ENCODE peak calls at places on chromosome 5, in six cellular contexts. O is activated naive CD4-positive, alpha-beta T cell treated with anti-CD3 and anti-CD28 coated beads for 36 hours; F is T-helper 1 cell; A is activated CD4-positive, alpha-beta T cell treated with anti-CD3 and anti-CD28 coated beads, Interleukin-2, amount 50 U/mL, for 4 hours; H is heart right ventricle; I is iris pigment epithelial cell. T is an unnamed sample.

GRCh38 chr5:172647341-172648007 is 6.4 kb downstream of the NEURL1B start:
- DNase-seq in O (no peak), F (no peak), A (no peak), H (no peak), I (no peak), T (no peak)

GRCh38 chr5:2740051-2740848 is 11.2 kb downstream of the IRX2 start:
- DNase-seq in O (no peak), F (no peak), A (no peak), H (no peak), I (no peak), T (no peak)

GRCh38 chr5:143311955-143312354 is 91.5 kb downstream of the NR3C1 start:
- DNase-seq in O (no peak), F (no peak), A (no peak), H (no peak), I (peak), T (peak)

GRCh38 chr5:149820536-149821503 is 90.7 kb downstream of the PPARGC1B start:
- DNase-seq in O (no peak), F (no peak), A (no peak), H (no peak), I (no peak), T (no peak)

GRCh38 chr5:166172597-166172996 is 2118.8 kb upstream of the WWC1 start:
- DNase-seq in O (no peak), F (no peak), A (no peak), H (no peak), I (no peak), T (no peak)

GRCh38 chr5:1730487-1730847 is 69.2 kb downstream of the MRPL36 start:
- DNase-seq in O (no peak), F (no peak), A (no peak), H (no peak), I (no peak), T (no peak)

GRCh38 chr5:155898284-155898683 is 428.7 kb upstream of the SGCD start:
- DNase-seq in O (no peak), F (no peak), A (no peak), H (no peak), I (no peak), T (no peak)

GRCh38 chr5:78151594-78152271 is 142.8 kb downstream of the AP3B1 start:
- DNase-seq in O (no peak), F (no peak), A (no peak), H (no peak), I (no peak), T (no peak)

GRCh38 chr5:90689064-90689463 is 130.5 kb downstream of the ADGRV1 start:
- DNase-seq in O (no peak), F (no peak), A (no peak), H (no peak), I (no peak), T (no peak)

GRCh38 chr5:39661026-39661779 is 236.4 kb upstream of the DAB2 start:
- DNase-seq in O (no peak), F (no peak), A (no peak), H (no peak), I (peak), T (peak)

GRCh38 chr5:76733049-76733417 is 17.1 kb downstream of the F2R start:
- DNase-seq in O (no peak), F (no peak), A (peak), H (no peak), I (no peak), T (no peak)

GRCh38 chr5:71384706-71385105 is 70.7 kb upstream of the BDP1 start:
- DNase-seq in O (no peak), F (no peak), A (no peak), H (no peak), I (no peak), T (no peak)

GRCh38 chr5:180098991-180099732 is 27.6 kb upstream of the RNF130 start:
- DNase-seq in O (no peak), F (no peak), A (no peak), H (no peak), I (no peak), T (no peak)

GRCh38 chr5:10235350-10235749 is 14.3 kb downstream of the ATPSCKMT start:
- DNase-seq in O (no peak), F (no peak), A (no peak), H (no peak), I (peak), T (no peak)

GRCh38 chr5:159099049-159099760 is 511 bp downstream of the EBF1 start:
- DNase-seq in O (peak), F (no peak), A (no peak), H (peak), I (peak), T (peak)

GRCh38 chr5:140321796-140322195 is 18.9 kb upstream of the PFDN1 start:
- DNase-seq in O (no peak), F (no peak), A (no peak), H (peak), I (no peak), T (no peak)

GRCh38 chr5:50962934-50963646 is 296.7 kb downstream of the PARP8 start:
- DNase-seq in O (peak), F (no peak), A (peak), H (peak), I (peak), T (peak)

GRCh38 chr5:12965804-12966203 is 978.7 kb downstream of the DNAH5 start:
- DNase-seq in O (no peak), F (no peak), A (no peak), H (no peak), I (no peak), T (no peak)

GRCh38 chr5:172395483-172395882 is 58.8 kb downstream of the SH3PXD2B start:
- DNase-seq in O (no peak), F (no peak), A (no peak), H (no peak), I (peak), T (no peak)

GRCh38 chr5:109701779-109702178 is 12.1 kb downstream of the MAN2A1 start:
- DNase-seq in O (no peak), F (no peak), A (no peak), H (no peak), I (no peak), T (no peak)

GRCh38 chr5:69484891-69485290 is 7.7 kb upstream of the OCLN start:
- DNase-seq in O (no peak), F (no peak), A (no peak), H (no peak), I (peak), T (peak)

GRCh38 chr5:170438581-170438980 is 49.4 kb upstream of the KCNMB1 start:
- DNase-seq in O (no peak), F (no peak), A (no peak), H (no peak), I (no peak), T (no peak)

GRCh38 chr5:167652690-167653089 is 638.8 kb upstream of the WWC1 start:
- DNase-seq in O (no peak), F (no peak), A (no peak), H (no peak), I (peak), T (peak)

GRCh38 chr5:1294839-1295649 is at the start of gene TERT:
- DNase-seq in O (peak), F (peak), A (peak), H (no peak), I (no peak), T (no peak)

GRCh38 chr5:129904667-129905466 is 602 bp downstream of the CHSY3 start:
- DNase-seq in O (no peak), F (no peak), A (no peak), H (peak), I (peak), T (peak)